ENCODE peak calls at places on chromosomes 3 and 15, in eight cellular contexts. T is D341Med; Q is activated T-cell treated with anti-CD3 and anti-CD28 coated beads for 1 hour; R is uterus; H is testis; S is pancreas; L is stimulated activated CD4-positive, alpha-beta T cell treated with anti-CD3 and anti-CD28 coated beads, Interleukin-2, amount 100 ng/mL, for 48 hours; Y is NB4. N is an unnamed sample.

GRCh38 chr3:107421170-107421792 is 44.0 kb downstream of the CCDC54 start:
- DNase-seq in T (peak; percentile 50), Q (no peak), R (no peak), H (peak; percentile 30), S (no peak), L (no peak), Y (peak; percentile 71), N (no peak)

GRCh38 chr3:38121451-38121831 is 15.5 kb downstream of the ACAA1 start:
- DNase-seq in T (no peak), Q (no peak), R (no peak), H (no peak), S (peak; percentile 69), L (no peak), Y (no peak), N (peak; percentile 20)

GRCh38 chr3:129481783-129482332 is 41.8 kb downstream of the IFT122 start:
- DNase-seq in T (no peak), Q (peak; percentile 9), R (peak; percentile 65), H (peak; percentile 69), S (no peak), L (peak; percentile 9), Y (peak; percentile 9), N (peak; percentile 29)

GRCh38 chr15:92510163-92510882 is 116.6 kb downstream of the ST8SIA2 start:
- DNase-seq in T (no peak), Q (no peak), R (no peak), H (no peak), S (no peak), L (no peak), Y (no peak), N (no peak)

GRCh38 chr3:16382852-16383251 is 117.8 kb downstream of the OXNAD1 start:
- DNase-seq in T (no peak), Q (no peak), R (no peak), H (no peak), S (no peak), L (no peak), Y (peak; percentile 9), N (no peak)

GRCh38 chr3:46700772-46701171 is 420 bp upstream of the TMIE start:
- DNase-seq in T (no peak), Q (no peak), R (peak; percentile 48), H (no peak), S (peak; percentile 81), L (no peak), Y (no peak), N (no peak)

GRCh38 chr3:95172549-95172948 is 1109.7 kb downstream of the NSUN3 start:
- DNase-seq in T (no peak), Q (no peak), R (no peak), H (no peak), S (no peak), L (no peak), Y (no peak), N (no peak)

GRCh38 chr3:52299815-52300611 is 12.4 kb downstream of the GLYCTK start:
- DNase-seq in T (no peak), Q (no peak), R (peak; percentile 42), H (peak; percentile 96), S (peak; percentile 86), L (no peak), Y (peak; percentile 90), N (peak; percentile 62)

GRCh38 chr15:92666780-92667179 is 11.2 kb upstream of the FAM174B start:
- DNase-seq in T (no peak), Q (no peak), R (no peak), H (peak; percentile 51), S (no peak), L (no peak), Y (no peak), N (peak; percentile 48)

GRCh38 chr15:52527898-52528464 is 699 bp downstream of the MYO5A start:
- DNase-seq in T (peak; percentile 39), Q (peak; percentile 25), R (peak; percentile 27), H (peak; percentile 40), S (no peak), L (peak; percentile 41), Y (no peak), N (peak; percentile 26)

GRCh38 chr3:196339493-196340254 is 1.5 kb upstream of the TM4SF19 start:
- DNase-seq in T (no peak), Q (no peak), R (no peak), H (no peak), S (no peak), L (no peak), Y (peak; percentile 82), N (no peak)

GRCh38 chr3:140186421-140186920 is 251.5 kb downstream of the CLSTN2 start:
- DNase-seq in T (no peak), Q (no peak), R (no peak), H (peak; percentile 45), S (no peak), L (no peak), Y (no peak), N (no peak)

GRCh38 chr3:20111836-20112235 is 71.6 kb downstream of the KAT2B start:
- DNase-seq in T (no peak), Q (no peak), R (no peak), H (no peak), S (no peak), L (no peak), Y (no peak), N (no peak)

GRCh38 chr3:164230385-164231094 is 847.8 kb downstream of the SI start:
- DNase-seq in T (no peak), Q (no peak), R (no peak), H (no peak), S (no peak), L (no peak), Y (peak; percentile 2), N (no peak)

GRCh38 chr3:44983413-44984040 is 7.5 kb downstream of the EXOSC7 start:
- DNase-seq in T (no peak), Q (no peak), R (no peak), H (no peak), S (no peak), L (no peak), Y (no peak), N (no peak)

N was measured in stomach.